ENCODE peak calls at places on chromosomes 7 and 10, in five cellular contexts. G, T, P, R and S are unnamed samples.

GRCh38 chr10:34776090-34776690 is 38.9 kb downstream of the PARD3 start:
- DNase-seq in P (no peak), R (no peak), G (no peak), T (no peak), S (no peak)

GRCh38 chr7:130086938-130087337 is 16.6 kb downstream of the KLHDC10 start:
- DNase-seq in R (no peak), P (no peak), G (no peak), T (no peak), S (no peak)

GRCh38 chr7:22173884-22174573 is 182.9 kb downstream of the RAPGEF5 start:
- DNase-seq in R (no peak), G (no peak), P (no peak), T (peak), S (peak)

GRCh38 chr7:22667562-22668239 is 59.3 kb upstream of the IL6 start:
- DNase-seq in R (no peak), P (peak), G (no peak), T (peak), S (no peak)

GRCh38 chr7:78151229-78151628 is 352.7 kb downstream of the PHTF2 start:
- DNase-seq in P (peak), R (no peak), T (no peak), G (no peak), S (no peak)

GRCh38 chr7:105782391-105783063 is 93.9 kb downstream of the ATXN7L1 start:
- DNase-seq in P (peak), R (no peak), G (no peak), T (peak), S (no peak)

GRCh38 chr10:61640876-61641275 is 21.9 kb upstream of the CABCOCO1 start:
- DNase-seq in G (no peak), P (no peak), T (no peak), R (no peak), S (no peak)

GRCh38 chr10:25209618-25210017 is 34.8 kb downstream of the GPR158 start:
- DNase-seq in T (no peak), R (no peak), P (no peak), G (no peak), S (no peak)

GRCh38 chr7:115116773-115117715 is 195.2 kb downstream of the MDFIC start:
- DNase-seq in P (no peak), G (no peak), T (no peak), R (no peak), S (no peak)

GRCh38 chr7:130352335-130353074 is 7.9 kb downstream of the CPA5 start:
- DNase-seq in G (no peak), P (peak), R (no peak), T (peak), S (no peak)

GRCh38 chr7:127337581-127337980 is 54.9 kb downstream of the ZNF800 start:
- DNase-seq in T (no peak), P (no peak), R (peak), G (no peak), S (no peak)

GRCh38 chr10:11301571-11302111 is 284.0 kb downstream of the CELF2 start:
- DNase-seq in G (no peak), P (no peak), T (no peak), R (no peak), S (no peak)

GRCh38 chr7:156139112-156139511 is 326.8 kb upstream of the SHH start:
- DNase-seq in R (no peak), P (no peak), T (no peak), G (no peak), S (no peak)

DNA sequence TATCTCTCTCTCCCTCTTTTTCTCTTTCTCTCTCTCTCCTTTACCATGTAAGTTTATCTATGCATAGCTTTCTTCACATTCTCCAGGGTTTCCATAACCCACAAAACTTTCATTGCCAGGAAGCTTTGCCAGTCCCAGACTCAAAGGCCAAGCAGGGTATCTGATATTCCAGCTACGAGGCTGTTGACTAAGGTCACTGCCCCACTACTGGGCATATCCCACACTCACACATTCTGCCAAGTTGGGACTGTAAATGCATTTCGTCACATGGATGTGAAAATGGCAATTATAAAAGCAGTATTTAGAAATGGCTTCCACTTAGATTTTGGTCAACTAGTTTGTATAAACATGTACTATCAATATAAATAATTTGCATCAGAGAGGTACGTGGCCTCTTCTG is 43.3 kb upstream of the SEPTIN7 start:
- DNase-seq in G (no peak), T (no peak), R (no peak), P (no peak), S (no peak)
- H3K27ac ChIP-seq in G (no peak), T (no peak), R (no peak), P (no peak), S (no peak)

DNA sequence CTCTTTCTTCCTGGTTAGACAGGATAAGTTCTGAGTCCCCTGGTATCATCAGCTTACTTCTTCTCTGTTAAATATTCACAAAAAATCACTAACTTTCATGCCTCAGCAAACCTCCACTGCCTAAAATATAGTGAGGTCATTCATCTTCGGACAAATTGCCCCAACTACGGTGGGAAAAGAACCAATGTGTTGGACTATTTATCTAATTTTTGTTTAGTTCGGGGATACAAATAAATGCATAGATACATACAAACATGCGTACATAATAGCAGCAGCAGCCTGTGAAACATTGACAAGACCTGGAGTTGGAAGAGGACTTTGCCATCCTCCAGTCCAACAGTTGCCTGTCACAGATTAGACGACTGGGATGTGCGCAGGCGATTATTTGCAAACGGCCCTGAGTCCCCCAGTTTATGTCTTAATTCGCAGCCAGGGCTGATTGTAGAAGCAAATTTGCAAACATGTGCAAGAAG is 51.5 kb downstream of the EGFR start:
- DNase-seq in P (no peak), T (no peak), G (no peak), R (no peak), S (no peak)
- H3K27ac ChIP-seq in P (no peak), T (peak), G (no peak), R (peak), S (no peak)

GRCh38 chr7:2716488-2716887 is 28.5 kb downstream of the AMZ1 start:
- DNase-seq in P (no peak), R (no peak), T (no peak), G (no peak), S (no peak)

GRCh38 chr7:2716906-2717292 is 28.9 kb downstream of the AMZ1 start:
- DNase-seq in T (no peak), P (no peak), G (no peak), R (no peak), S (no peak)

GRCh38 chr7:2717905-2718702 is 30.1 kb downstream of the AMZ1 start:
- DNase-seq in G (no peak), T (no peak), R (no peak), P (no peak), S (no peak)

GRCh38 chr7:2718703-2718965 is 30.6 kb downstream of the AMZ1 start:
- DNase-seq in G (no peak), R (no peak), T (no peak), P (no peak), S (no peak)

DNA sequence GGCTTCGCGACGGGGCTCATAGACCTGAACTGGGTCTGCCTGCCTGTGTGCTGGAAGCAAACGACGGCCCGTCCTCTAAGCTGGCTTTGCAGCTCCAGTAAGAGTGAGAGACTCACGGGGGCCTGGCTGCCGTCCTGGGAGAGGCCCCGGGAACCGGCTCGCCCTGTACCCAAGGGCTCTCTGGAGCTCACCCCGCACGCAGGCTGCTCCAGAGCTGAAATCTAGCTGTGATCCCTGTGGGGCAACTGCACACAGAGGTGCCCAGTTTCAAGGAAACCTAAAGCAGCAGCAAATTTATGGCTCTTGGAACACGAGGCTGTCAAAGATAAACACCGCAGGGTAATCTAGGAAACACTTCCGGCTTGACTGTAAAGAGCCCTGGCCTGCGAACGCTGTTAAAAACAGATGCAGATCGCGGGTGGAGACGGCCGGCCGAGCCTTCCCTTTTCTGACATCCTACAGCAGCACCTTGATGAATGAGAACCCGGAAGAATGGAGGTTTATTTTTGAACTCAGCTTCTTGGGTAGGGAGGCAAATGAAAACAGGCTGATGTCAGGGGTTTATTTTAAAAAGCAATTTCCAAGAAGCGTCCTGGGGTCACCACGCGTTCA is 29.4 kb downstream of the AMZ1 start:
- DNase-seq in G (peak), P (peak), R (peak), T (no peak), S (no peak)
- H3K27ac ChIP-seq in G (no peak), P (no peak), R (peak), T (no peak), S (no peak)

GRCh38 chr7:151757274-151757673 is 119.6 kb downstream of the PRKAG2 start:
- DNase-seq in R (no peak), T (no peak), P (peak), G (no peak), S (no peak)
- H3K27ac ChIP-seq in R (peak), T (no peak), P (peak), G (no peak), S (no peak)

DNA sequence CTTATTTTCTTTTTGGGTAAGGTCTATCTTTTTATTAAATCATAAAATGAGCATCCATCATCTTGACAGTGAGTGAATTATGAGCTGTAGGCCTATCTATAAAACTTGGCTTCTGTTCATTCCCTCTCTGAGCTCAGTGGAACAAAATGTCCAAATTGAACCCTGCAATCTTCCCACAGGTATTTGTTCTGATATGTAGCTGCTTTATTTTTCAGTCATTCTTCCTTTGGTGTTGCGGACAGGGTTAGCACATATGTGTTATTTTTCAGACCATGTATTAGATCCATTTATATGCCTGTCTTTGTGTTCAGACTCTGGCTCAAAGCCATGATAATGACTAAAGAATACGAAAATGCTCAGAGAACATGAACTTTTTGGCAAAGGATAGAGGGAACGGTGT is 201.6 kb upstream of the KIAA1217 start:
- DNase-seq in T (no peak), G (no peak), P (no peak), R (no peak), S (no peak)
- H3K27ac ChIP-seq in T (no peak), G (no peak), P (no peak), R (no peak), S (no peak)